ENCODE peak calls at places on chromosome 5, in six cellular contexts. L is Calu3; A is colonic mucosa; H is activated effector memory CD4-positive, alpha-beta T cell treated with Interleukin-2 at 50 U/mL for 16 hours; K is RPMI8226; O is ovary. J is an unnamed sample.

GRCh38 chr5:34833991-34834793 is 4.8 kb upstream of the TTC23L start:
- DNase-seq in L (no peak), A (no peak), H (no peak), K (no peak), O (no peak), J (no peak)

GRCh38 chr5:16550316-16550952 is 66.4 kb downstream of the RETREG1 start:
- DNase-seq in L (peak), A (peak), H (no peak), K (peak), O (no peak), J (peak)

GRCh38 chr5:3010301-3010952 is 258.9 kb upstream of the IRX2 start:
- DNase-seq in L (no peak), A (no peak), H (no peak), K (no peak), O (no peak), J (no peak)

GRCh38 chr5:177540438-177540837 is 13.9 kb downstream of the FAM193B start:
- DNase-seq in L (no peak), A (no peak), H (no peak), K (no peak), O (no peak), J (no peak)

GRCh38 chr5:55711531-55712022 is 547 bp downstream of the SLC38A9 start:
- DNase-seq in L (no peak), A (peak), H (no peak), K (no peak), O (no peak), J (no peak)

GRCh38 chr5:154189819-154190651 is 498 bp upstream of the GALNT10 start:
- DNase-seq in L (peak), A (peak), H (peak), K (peak), O (peak), J (peak)

GRCh38 chr5:176675676-176676360 is 28.5 kb downstream of the TSPAN17 start:
- DNase-seq in L (peak), A (no peak), H (no peak), K (peak), O (no peak), J (no peak)

GRCh38 chr5:94613583-94613982 is 4.8 kb downstream of the KIAA0825 start:
- DNase-seq in L (peak), A (no peak), H (no peak), K (peak), O (no peak), J (no peak)

GRCh38 chr5:115168829-115169391 is 798 bp downstream of the TRIM36 start:
- DNase-seq in L (peak), A (peak), H (no peak), K (peak), O (no peak), J (peak)

GRCh38 chr5:124962735-124963134 is 216.3 kb upstream of the ZNF608 start:
- DNase-seq in L (no peak), A (no peak), H (no peak), K (no peak), O (no peak), J (no peak)

GRCh38 chr5:60842859-60843692 is 993 bp downstream of the ELOVL7 start:
- DNase-seq in L (peak), A (peak), H (no peak), K (peak), O (no peak), J (peak)

GRCh38 chr5:142411103-142411502 is 86.3 kb upstream of the SPRY4 start:
- DNase-seq in L (no peak), A (no peak), H (no peak), K (no peak), O (no peak), J (no peak)

GRCh38 chr5:141650851-141651727 is at the start of gene FCHSD1:
- DNase-seq in L (peak), A (peak), H (peak), K (peak), O (peak), J (peak)

GRCh38 chr5:128084228-128085167 is 932 bp downstream of the SLC12A2 start:
- DNase-seq in L (peak), A (peak), H (peak), K (peak), O (peak), J (peak)

GRCh38 chr5:34991486-34992238 is 56.1 kb downstream of the AGXT2 start:
- DNase-seq in L (no peak), A (no peak), H (no peak), K (no peak), O (no peak), J (no peak)

GRCh38 chr5:177957241-177957640 is 38.8 kb downstream of the PROP1 start:
- DNase-seq in L (no peak), A (no peak), H (no peak), K (no peak), O (no peak), J (no peak)

GRCh38 chr5:95843733-95844223 is 21.3 kb upstream of the GLRX start:
- DNase-seq in L (no peak), A (peak), H (no peak), K (no peak), O (no peak), J (no peak)